ENCODE peak calls at places on chromosomes 1 and 21, in eight cellular contexts. I, Y, S, P, W, D, Q and X are unnamed samples.
A peak's percentile ranks its signal among the peaks of the same experiment; 100 is the strongest.

GRCh38 chr1:91520940-91521507 is 20.4 kb downstream of the CDC7 start:
- DNase-seq in P (no peak), Y (no peak), W (no peak), I (no peak), S (no peak), D (no peak), Q (no peak), X (no peak)

GRCh38 chr1:244231193-244231571 is 180.1 kb downstream of the ZBTB18 start:
- DNase-seq in S (no peak), P (no peak), Y (peak; percentile 44), I (peak; percentile 52), D (no peak), Q (no peak), W (no peak), X (no peak)

GRCh38 chr1:113168946-113169345 is 95.9 kb downstream of the LRIG2 start:
- DNase-seq in D (no peak), P (peak; percentile 38), Y (no peak), S (no peak), I (no peak), Q (no peak), W (no peak), X (no peak)

GRCh38 chr1:45355683-45356082 is 15.4 kb upstream of the MUTYH start:
- DNase-seq in S (peak; percentile 16), I (no peak), Q (no peak), D (no peak), P (no peak), Y (no peak), W (no peak), X (no peak)

GRCh38 chr1:118360817-118361216 is 175.8 kb upstream of the SPAG17 start:
- DNase-seq in P (no peak), W (no peak), S (peak; percentile 29), Y (peak; percentile 45), Q (no peak), D (no peak), I (peak; percentile 78), X (no peak)

GRCh38 chr21:31284797-31285397 is 59.2 kb downstream of the TIAM1 start:
- DNase-seq in S (peak; percentile 37), Q (no peak), P (peak; percentile 26), I (peak; percentile 68), Y (peak; percentile 55), W (no peak), D (no peak), X (no peak)

GRCh38 chr21:39666681-39667315 is 54.1 kb downstream of the B3GALT5 start:
- DNase-seq in W (no peak), Y (no peak), P (no peak), I (no peak), Q (no peak), D (no peak), S (no peak), X (no peak)

GRCh38 chr1:29032839-29033238 is 90.9 kb downstream of the TMEM200B start:
- DNase-seq in Y (no peak), D (no peak), S (no peak), Q (no peak), W (no peak), I (no peak), P (no peak), X (no peak)

GRCh38 chr1:59530119-59530518 is 233.2 kb downstream of the FGGY start:
- DNase-seq in Q (no peak), S (no peak), Y (no peak), D (no peak), W (no peak), I (no peak), P (no peak), X (no peak)

GRCh38 chr1:7580923-7581753 is 190.0 kb upstream of the VAMP3 start:
- DNase-seq in S (no peak), I (peak; percentile 61), Q (peak; percentile 55), Y (peak; percentile 25), W (peak; percentile 36), D (no peak), P (no peak), X (no peak)

GRCh38 chr1:37147397-37147831 is 113.1 kb upstream of the GRIK3 start:
- DNase-seq in I (no peak), S (no peak), W (no peak), P (no peak), D (no peak), Q (no peak), Y (no peak), X (no peak)

GRCh38 chr1:182392045-182393028 is 747 bp upstream of the GLUL start:
- DNase-seq in S (peak; percentile 9), P (no peak), I (peak; percentile 54), W (peak; percentile 78), D (peak; percentile 38), Q (peak; percentile 90), Y (peak; percentile 58), X (no peak)

GRCh38 chr1:18365099-18365705 is 115.5 kb upstream of the KLHDC7A start:
- DNase-seq in W (no peak), Q (no peak), Y (no peak), I (no peak), P (no peak), S (no peak), D (no peak), X (no peak)

GRCh38 chr1:232805269-232806070 is at the start of gene MAP10:
- DNase-seq in Y (peak; percentile 81), D (peak; percentile 89), Q (peak; percentile 90), W (peak; percentile 87), I (peak; percentile 78), P (peak; percentile 58), S (peak; percentile 71), X (no peak)

GRCh38 chr1:6287431-6287886 is 26.6 kb upstream of the GPR153 start:
- DNase-seq in Y (no peak), S (no peak), W (no peak), P (no peak), D (no peak), Q (no peak), I (no peak), X (no peak)

GRCh38 chr1:55061000-55061705 is 21.8 kb downstream of the PCSK9 start:
- DNase-seq in D (no peak), S (no peak), I (no peak), Y (no peak), Q (no peak), P (no peak), W (no peak), X (no peak)

GRCh38 chr1:234861761-234862160 is 251.8 kb upstream of the IRF2BP2 start:
- DNase-seq in Y (no peak), P (no peak), W (no peak), Q (no peak), S (no peak), I (no peak), D (no peak), X (no peak)

GRCh38 chr1:234863596-234863995 is 253.6 kb upstream of the IRF2BP2 start:
- DNase-seq in D (no peak), Y (peak; percentile 67), I (peak; percentile 86), Q (no peak), W (no peak), S (peak; percentile 82), P (no peak), X (no peak)

GRCh38 chr1:234862944-234863515 is 253.1 kb upstream of the IRF2BP2 start:
- DNase-seq in P (no peak), W (peak; percentile 67), Q (no peak), Y (peak; percentile 88), S (peak; percentile 68), I (peak; percentile 80), D (no peak), X (no peak)

GRCh38 chr1:234861024-234861620 is 251.1 kb upstream of the IRF2BP2 start:
- DNase-seq in Q (no peak), W (no peak), D (no peak), P (no peak), Y (no peak), I (peak; percentile 39), S (peak; percentile 34), X (no peak)

GRCh38 chr1:234862360-234862943 is 252.5 kb upstream of the IRF2BP2 start:
- DNase-seq in P (no peak), S (no peak), W (no peak), I (no peak), Y (no peak), Q (no peak), D (no peak), X (no peak)
- H3K4me3 ChIP-seq in P (no peak overlapping the region), S (no peak overlapping the region), W (no peak overlapping the region), I (no peak overlapping the region), Y (no peak overlapping the region), Q (no peak overlapping the region), D (no peak overlapping the region), X (no peak overlapping the region)

GRCh38 chr1:203289281-203289981 is 15.9 kb upstream of the BTG2 start:
- DNase-seq in S (no peak), Q (peak; percentile 93), W (peak; percentile 72), I (no peak), Y (no peak), P (peak; percentile 97), D (peak; percentile 97), X (no peak)
- H3K4me3 ChIP-seq in S (no peak overlapping the region), Q (no peak overlapping the region), W (peak overlapping the region; percentile 41), I (no peak overlapping the region), Y (no peak overlapping the region), P (peak overlapping the region; percentile 65), D (peak overlapping the region; percentile 80), X (no peak overlapping the region)

DNA sequence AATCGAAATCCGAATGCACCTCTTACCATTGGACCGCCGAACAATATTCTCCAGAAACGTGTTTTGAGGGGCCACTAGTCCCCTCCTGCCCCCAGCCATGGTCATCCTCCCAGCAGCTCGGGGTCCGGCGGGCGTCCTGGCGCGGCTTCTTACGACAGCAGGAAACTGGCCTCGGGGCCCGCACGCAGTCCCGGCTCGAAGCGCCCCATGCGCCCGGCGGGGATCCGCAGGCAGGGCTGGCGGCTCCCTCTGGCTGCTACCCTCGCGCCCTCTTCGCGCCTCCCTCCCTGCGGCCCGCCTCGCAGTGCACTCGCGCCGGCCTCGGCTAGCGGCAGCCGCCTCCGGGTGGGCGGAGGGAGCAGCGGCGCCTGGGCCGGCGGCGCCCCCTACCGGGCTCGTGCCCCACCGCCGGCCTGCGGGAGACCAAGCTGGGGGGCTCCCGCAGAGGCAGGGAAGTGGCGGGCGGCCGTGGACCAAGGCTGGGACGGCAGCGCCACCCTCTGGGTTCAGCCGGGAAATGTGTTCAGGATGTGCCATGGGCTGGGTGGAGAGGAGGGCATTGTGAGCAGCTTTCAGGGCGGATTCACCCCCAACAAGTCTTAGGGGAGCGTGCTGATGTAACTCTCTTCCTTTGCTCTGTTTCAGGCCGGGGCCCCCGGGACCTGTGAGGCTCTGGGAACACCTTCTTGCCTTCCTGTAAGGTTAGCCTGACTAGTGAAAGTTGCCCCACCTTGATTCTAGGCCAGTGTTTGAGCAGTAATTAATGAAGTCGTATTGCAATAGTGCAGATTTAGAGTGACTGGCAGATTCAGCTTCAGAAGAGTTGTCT is at the start of gene KCNH1:
- DNase-seq in I (peak; percentile 64), Q (peak; percentile 83), P (peak; percentile 76), D (peak; percentile 60), Y (peak; percentile 64), S (peak; percentile 69), W (peak; percentile 67), X (peak; percentile 72)
- H3K4me3 ChIP-seq in I (peak within 1 kb of the TSS; percentile 38), Q (no peak within 1 kb of the TSS), P (peak within 1 kb of the TSS; percentile 19), D (no peak within 1 kb of the TSS), Y (peak within 1 kb of the TSS; percentile 45), S (peak within 1 kb of the TSS; percentile 58), W (peak within 1 kb of the TSS; percentile 54), X (peak within 1 kb of the TSS; percentile 15)

DNA sequence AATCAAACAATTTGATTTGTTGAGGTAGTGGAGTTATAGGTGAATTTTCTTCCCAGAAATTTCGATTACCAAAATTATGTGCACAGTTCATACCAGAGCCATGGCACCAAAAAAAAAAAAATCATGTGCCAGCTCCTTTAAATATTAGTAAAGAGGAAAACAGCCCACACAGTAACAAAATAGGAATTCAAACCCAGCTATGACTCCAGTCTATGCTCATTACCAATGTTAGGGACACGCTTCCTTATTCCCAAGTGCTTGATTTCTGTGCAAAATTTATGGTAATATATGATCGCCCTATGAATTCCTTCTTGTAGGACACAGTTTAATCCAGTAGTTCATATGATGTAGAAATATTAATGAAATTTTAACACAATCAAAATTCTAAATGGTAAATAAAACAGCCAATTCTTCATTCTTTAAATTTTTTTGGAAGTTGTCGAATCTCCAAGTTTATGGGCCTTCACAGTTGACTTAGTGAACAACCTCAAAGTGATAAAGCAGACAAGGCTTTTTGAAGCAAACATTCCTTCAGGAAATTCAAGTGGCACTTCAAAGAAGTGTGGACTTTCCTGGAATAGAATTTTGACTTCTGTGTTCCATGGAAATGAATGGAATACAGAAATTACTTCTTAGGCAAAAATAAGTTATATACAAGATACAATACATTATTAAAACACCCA is 1.9 kb downstream of the TOR1AIP2 start:
- DNase-seq in I (no peak), D (no peak), P (no peak), Y (no peak), Q (no peak), S (no peak), W (no peak), X (no peak)
- H3K4me3 ChIP-seq in I (peak overlapping the region; percentile 74), D (peak overlapping the region; percentile 98), P (no peak overlapping the region), Y (peak overlapping the region; percentile 82), Q (peak overlapping the region; percentile 95), S (no peak overlapping the region), W (peak overlapping the region; percentile 73), X (no peak overlapping the region)